ENCODE peak calls at places on chromosomes 2 and 18, in seven cellular contexts. One of them, this sample, is unnamed.

GRCh38 chr2:16908671-16909070 is 243.0 kb upstream of the CYRIA start:
- DNase-seq in endothelial cell: no peak
- DNase-seq in breast epithelium: no peak
- DNase-seq in cardiac fibroblast: peak
- DNase-seq in PC-9: no peak
- DNase-seq in Calu3: no peak
- DNase-seq in B cell: no peak
- DNase-seq in this sample: no peak

GRCh38 chr2:20168727-20169696 is 55.9 kb downstream of the SDC1 start:
- DNase-seq in endothelial cell: no peak
- DNase-seq in breast epithelium: no peak
- DNase-seq in cardiac fibroblast: no peak
- DNase-seq in PC-9: no peak
- DNase-seq in Calu3: no peak
- DNase-seq in B cell: no peak
- DNase-seq in this sample: no peak

GRCh38 chr2:191183081-191183480 is 32.3 kb upstream of the STAT4 start:
- DNase-seq in endothelial cell: no peak
- DNase-seq in breast epithelium: no peak
- DNase-seq in cardiac fibroblast: no peak
- DNase-seq in PC-9: no peak
- DNase-seq in Calu3: no peak
- DNase-seq in B cell: no peak
- DNase-seq in this sample: no peak

GRCh38 chr18:59987102-59987501 is 87.3 kb downstream of the PMAIP1 start:
- DNase-seq in endothelial cell: no peak
- DNase-seq in breast epithelium: no peak
- DNase-seq in cardiac fibroblast: no peak
- DNase-seq in PC-9: no peak
- DNase-seq in Calu3: no peak
- DNase-seq in B cell: no peak
- DNase-seq in this sample: no peak

GRCh38 chr2:20611077-20611843 is 39.6 kb downstream of the HS1BP3 start:
- DNase-seq in endothelial cell: peak
- DNase-seq in breast epithelium: peak
- DNase-seq in cardiac fibroblast: peak
- DNase-seq in PC-9: peak
- DNase-seq in Calu3: peak
- DNase-seq in B cell: peak
- DNase-seq in this sample: peak

GRCh38 chr18:35378206-35378795 is 1.2 kb upstream of the ZNF396 start:
- DNase-seq in endothelial cell: no peak
- DNase-seq in breast epithelium: no peak
- DNase-seq in cardiac fibroblast: peak
- DNase-seq in PC-9: no peak
- DNase-seq in Calu3: no peak
- DNase-seq in B cell: no peak
- DNase-seq in this sample: no peak

GRCh38 chr2:26170795-26171194 is 2.1 kb upstream of the GAREM2 start:
- DNase-seq in endothelial cell: no peak
- DNase-seq in breast epithelium: no peak
- DNase-seq in cardiac fibroblast: no peak
- DNase-seq in PC-9: no peak
- DNase-seq in Calu3: no peak
- DNase-seq in B cell: no peak
- DNase-seq in this sample: no peak

GRCh38 chr2:158772306-158773078 is 22.6 kb upstream of the DAPL1 start:
- DNase-seq in endothelial cell: no peak
- DNase-seq in breast epithelium: no peak
- DNase-seq in cardiac fibroblast: no peak
- DNase-seq in PC-9: no peak
- DNase-seq in Calu3: no peak
- DNase-seq in B cell: no peak
- DNase-seq in this sample: no peak

GRCh38 chr18:37662099-37662498 is 96.5 kb upstream of the CELF4 start:
- DNase-seq in endothelial cell: no peak
- DNase-seq in breast epithelium: no peak
- DNase-seq in cardiac fibroblast: no peak
- DNase-seq in PC-9: no peak
- DNase-seq in Calu3: no peak
- DNase-seq in B cell: no peak
- DNase-seq in this sample: no peak

GRCh38 chr2:237904806-237905599 is 45.6 kb downstream of the RAMP1 start:
- DNase-seq in endothelial cell: no peak
- DNase-seq in breast epithelium: no peak
- DNase-seq in cardiac fibroblast: peak
- DNase-seq in PC-9: no peak
- DNase-seq in Calu3: no peak
- DNase-seq in B cell: no peak
- DNase-seq in this sample: no peak

GRCh38 chr2:197786010-197786877 is 1.1 kb upstream of the BOLL start:
- DNase-seq in endothelial cell: peak
- DNase-seq in breast epithelium: no peak
- DNase-seq in cardiac fibroblast: no peak
- DNase-seq in PC-9: no peak
- DNase-seq in Calu3: peak
- DNase-seq in B cell: no peak
- DNase-seq in this sample: peak

GRCh38 chr18:35507192-35507591 is 9.4 kb upstream of the INO80C start:
- DNase-seq in endothelial cell: no peak
- DNase-seq in breast epithelium: no peak
- DNase-seq in cardiac fibroblast: no peak
- DNase-seq in PC-9: peak
- DNase-seq in Calu3: no peak
- DNase-seq in B cell: no peak
- DNase-seq in this sample: no peak

GRCh38 chr2:158457826-158458616 is 1.3 kb downstream of the PKP4 start:
- DNase-seq in endothelial cell: peak
- DNase-seq in breast epithelium: peak
- DNase-seq in cardiac fibroblast: peak
- DNase-seq in PC-9: peak
- DNase-seq in Calu3: peak
- DNase-seq in B cell: peak
- DNase-seq in this sample: peak

GRCh38 chr18:10354241-10354811 is 100.1 kb upstream of the APCDD1 start:
- DNase-seq in endothelial cell: no peak
- DNase-seq in breast epithelium: peak
- DNase-seq in cardiac fibroblast: no peak
- DNase-seq in PC-9: no peak
- DNase-seq in Calu3: no peak
- DNase-seq in B cell: no peak
- DNase-seq in this sample: no peak

GRCh38 chr2:105796791-105797190 is 52.1 kb downstream of the NCK2 start:
- DNase-seq in endothelial cell: no peak
- DNase-seq in breast epithelium: no peak
- DNase-seq in cardiac fibroblast: peak
- DNase-seq in PC-9: no peak
- DNase-seq in Calu3: no peak
- DNase-seq in B cell: no peak
- DNase-seq in this sample: no peak

GRCh38 chr2:189014426-189015138 is 40.4 kb downstream of the COL3A1 start:
- DNase-seq in endothelial cell: no peak
- DNase-seq in breast epithelium: no peak
- DNase-seq in cardiac fibroblast: peak
- DNase-seq in PC-9: no peak
- DNase-seq in Calu3: no peak
- DNase-seq in B cell: no peak
- DNase-seq in this sample: no peak

GRCh38 chr2:200356794-200357472 is 50.4 kb downstream of the SPATS2L start:
- DNase-seq in endothelial cell: no peak
- DNase-seq in breast epithelium: no peak
- DNase-seq in cardiac fibroblast: peak
- DNase-seq in PC-9: no peak
- DNase-seq in Calu3: no peak
- DNase-seq in B cell: no peak
- DNase-seq in this sample: no peak

GRCh38 chr2:64654993-64655666 is 1.4 kb upstream of the SERTAD2 start:
- DNase-seq in endothelial cell: no peak
- DNase-seq in breast epithelium: no peak
- DNase-seq in cardiac fibroblast: peak
- DNase-seq in PC-9: no peak
- DNase-seq in Calu3: peak
- DNase-seq in B cell: no peak
- DNase-seq in this sample: no peak

GRCh38 chr2:120587326-120587996 is 148.2 kb upstream of the GLI2 start:
- DNase-seq in endothelial cell: no peak
- DNase-seq in breast epithelium: no peak
- DNase-seq in cardiac fibroblast: no peak
- DNase-seq in PC-9: no peak
- DNase-seq in Calu3: no peak
- DNase-seq in B cell: no peak
- DNase-seq in this sample: no peak

GRCh38 chr2:81542119-81542518 is 1237.6 kb upstream of the LRRTM1 start:
- DNase-seq in endothelial cell: no peak
- DNase-seq in breast epithelium: no peak
- DNase-seq in cardiac fibroblast: no peak
- DNase-seq in PC-9: no peak
- DNase-seq in Calu3: no peak
- DNase-seq in B cell: no peak
- DNase-seq in this sample: no peak

GRCh38 chr2:222424729-222425671 is 657 bp downstream of the SGPP2 start:
- DNase-seq in endothelial cell: no peak
- DNase-seq in breast epithelium: no peak
- DNase-seq in cardiac fibroblast: no peak
- DNase-seq in PC-9: peak
- DNase-seq in Calu3: peak
- DNase-seq in B cell: peak
- DNase-seq in this sample: no peak

GRCh38 chr2:60550151-60550983 is 3.1 kb downstream of the BCL11A start:
- DNase-seq in endothelial cell: peak
- DNase-seq in breast epithelium: peak
- DNase-seq in cardiac fibroblast: peak
- DNase-seq in PC-9: no peak
- DNase-seq in Calu3: peak
- DNase-seq in B cell: peak
- DNase-seq in this sample: peak

GRCh38 chr2:8661736-8662135 is 20.1 kb upstream of the ID2 start:
- DNase-seq in endothelial cell: no peak
- DNase-seq in breast epithelium: no peak
- DNase-seq in cardiac fibroblast: peak
- DNase-seq in PC-9: no peak
- DNase-seq in Calu3: no peak
- DNase-seq in B cell: no peak
- DNase-seq in this sample: no peak

GRCh38 chr2:213764849-213765248 is 480.6 kb downstream of the SPAG16 start:
- DNase-seq in endothelial cell: no peak
- DNase-seq in breast epithelium: no peak
- DNase-seq in cardiac fibroblast: no peak
- DNase-seq in PC-9: no peak
- DNase-seq in Calu3: no peak
- DNase-seq in B cell: no peak
- DNase-seq in this sample: no peak

GRCh38 chr2:120763516-120763915 is 27.8 kb downstream of the GLI2 start:
- DNase-seq in endothelial cell: no peak
- DNase-seq in breast epithelium: no peak
- DNase-seq in cardiac fibroblast: peak
- DNase-seq in PC-9: peak
- DNase-seq in Calu3: no peak
- DNase-seq in B cell: no peak
- DNase-seq in this sample: no peak

GRCh38 chr18:8525692-8526091 is 83.5 kb upstream of the RAB12 start:
- DNase-seq in endothelial cell: peak
- DNase-seq in breast epithelium: no peak
- DNase-seq in cardiac fibroblast: no peak
- DNase-seq in PC-9: no peak
- DNase-seq in Calu3: no peak
- DNase-seq in B cell: no peak
- DNase-seq in this sample: no peak
- TF ChIP-seq CTCF in endothelial cell: no peak
- TF ChIP-seq CTCF in breast epithelium: no peak
- TF ChIP-seq CTCF in cardiac fibroblast: no peak
- TF ChIP-seq CTCF in PC-9: no peak
- TF ChIP-seq CTCF in Calu3: peak
- TF ChIP-seq CTCF in B cell: no peak
- TF ChIP-seq CTCF in this sample: no peak

DNA sequence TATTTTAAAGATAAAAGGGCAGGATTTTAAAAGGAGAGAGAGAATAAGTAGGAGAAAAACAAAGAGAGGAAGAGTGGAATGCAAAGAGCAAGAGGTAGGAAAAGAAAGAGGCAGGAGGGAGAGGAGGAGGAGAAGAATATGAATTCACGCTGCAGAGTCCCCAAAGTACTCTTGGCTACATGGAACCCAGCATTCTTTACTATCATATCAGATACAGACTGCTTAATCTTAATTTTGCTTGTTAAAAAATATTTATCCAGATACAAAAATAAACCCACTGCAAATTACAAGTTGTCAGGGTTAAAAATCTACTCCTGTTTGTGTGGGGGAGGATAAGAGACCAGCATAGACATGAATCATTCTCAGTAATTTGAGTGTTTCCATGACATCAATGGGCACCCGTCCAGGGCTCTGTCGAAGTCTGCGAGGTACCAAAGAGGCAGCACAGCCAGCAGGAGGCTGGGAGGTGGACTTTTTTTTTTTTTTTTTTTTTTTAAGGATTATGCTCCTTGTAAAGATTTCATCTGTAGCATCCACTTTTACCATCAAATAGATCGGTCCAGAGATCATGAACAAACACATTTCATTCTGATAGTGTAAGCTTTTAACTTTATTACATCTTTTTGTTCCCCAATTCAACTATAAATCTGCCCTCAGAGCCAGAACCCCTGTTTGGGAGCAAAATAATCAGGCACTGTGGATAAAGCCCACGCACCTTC is 182.2 kb downstream of the TCF4 start:
- DNase-seq in endothelial cell: no peak
- DNase-seq in breast epithelium: no peak
- DNase-seq in cardiac fibroblast: peak
- DNase-seq in PC-9: no peak
- DNase-seq in Calu3: peak
- DNase-seq in B cell: no peak
- DNase-seq in this sample: peak
- TF ChIP-seq CTCF in endothelial cell: no peak
- TF ChIP-seq CTCF in breast epithelium: no peak
- TF ChIP-seq CTCF in cardiac fibroblast: peak
- TF ChIP-seq CTCF in PC-9: no peak
- TF ChIP-seq CTCF in Calu3: no peak
- TF ChIP-seq CTCF in B cell: no peak
- TF ChIP-seq CTCF in this sample: no peak

DNA sequence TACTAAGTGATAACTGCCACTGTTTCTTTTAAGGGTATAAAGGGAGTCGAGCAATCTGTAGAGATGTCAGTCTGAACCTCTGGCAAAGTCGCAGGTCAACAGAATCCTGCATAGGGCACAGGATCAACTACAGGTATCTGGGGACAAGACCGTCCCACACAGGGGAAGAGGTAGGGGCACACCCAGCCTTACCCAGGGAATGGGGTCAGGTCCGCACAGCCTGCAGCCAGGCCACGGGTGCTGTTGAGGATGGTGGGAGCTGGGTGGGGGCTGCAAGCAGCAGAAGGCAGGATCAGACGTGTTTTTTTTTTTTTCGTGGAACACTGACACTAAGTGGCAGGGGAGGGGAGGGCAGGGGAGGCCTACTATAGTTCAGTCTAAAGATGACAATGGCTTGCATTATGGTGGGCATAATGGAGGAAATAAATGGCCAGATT is 41.9 kb downstream of the HDLBP start:
- DNase-seq in endothelial cell: no peak
- DNase-seq in breast epithelium: no peak
- DNase-seq in cardiac fibroblast: no peak
- DNase-seq in PC-9: no peak
- DNase-seq in Calu3: no peak
- DNase-seq in B cell: no peak
- DNase-seq in this sample: no peak
- TF ChIP-seq CTCF in endothelial cell: no peak
- TF ChIP-seq CTCF in breast epithelium: no peak
- TF ChIP-seq CTCF in cardiac fibroblast: no peak
- TF ChIP-seq CTCF in PC-9: no peak
- TF ChIP-seq CTCF in Calu3: no peak
- TF ChIP-seq CTCF in B cell: no peak
- TF ChIP-seq CTCF in this sample: no peak

GRCh38 chr2:68744517-68744916 is 9.9 kb downstream of the ARHGAP25 start:
- DNase-seq in endothelial cell: no peak
- DNase-seq in breast epithelium: no peak
- DNase-seq in cardiac fibroblast: no peak
- DNase-seq in PC-9: no peak
- DNase-seq in Calu3: no peak
- DNase-seq in B cell: no peak
- DNase-seq in this sample: no peak
- TF ChIP-seq CTCF in endothelial cell: no peak
- TF ChIP-seq CTCF in breast epithelium: no peak
- TF ChIP-seq CTCF in cardiac fibroblast: no peak
- TF ChIP-seq CTCF in PC-9: no peak
- TF ChIP-seq CTCF in Calu3: no peak
- TF ChIP-seq CTCF in B cell: no peak
- TF ChIP-seq CTCF in this sample: no peak

This sample was measured in mesothelial cell of epicardium.